ENCODE peak calls at places on chromosome 3, in four cellular contexts. V, J, Y and Z are unnamed samples.

GRCh38 chr3:33403756-33404155 is 36.4 kb downstream of the UBP1 start:
- DNase-seq in V (no peak), J (no peak), Y (no peak), Z (no peak)

GRCh38 chr3:40996827-40997710 is 202.2 kb upstream of the CTNNB1 start:
- DNase-seq in V (no peak), J (peak), Y (no peak), Z (no peak)

GRCh38 chr3:99634881-99635280 is 3.5 kb upstream of the COL8A1 start:
- DNase-seq in V (no peak), J (no peak), Y (no peak), Z (no peak)

GRCh38 chr3:133887075-133887950 is 8.4 kb downstream of the RAB6B start:
- DNase-seq in V (peak), J (no peak), Y (no peak), Z (no peak)

GRCh38 chr3:141308588-141309218 is 59.6 kb upstream of the ZBTB38 start:
- DNase-seq in V (peak), J (peak), Y (peak), Z (peak)

GRCh38 chr3:156459434-156459833 is 95.5 kb downstream of the SSR3 start:
- DNase-seq in V (peak), J (no peak), Y (no peak), Z (no peak)

GRCh38 chr3:8854656-8855055 is 85.2 kb upstream of the OXTR start:
- DNase-seq in V (no peak), J (no peak), Y (no peak), Z (peak)

GRCh38 chr3:58463181-58463941 is 28.5 kb upstream of the KCTD6 start:
- DNase-seq in V (peak), J (peak), Y (peak), Z (peak)

GRCh38 chr3:9079674-9080073 is 116.4 kb upstream of the RAD18 start:
- DNase-seq in V (no peak), J (no peak), Y (no peak), Z (no peak)

GRCh38 chr3:78101363-78101762 is 1061.5 kb downstream of the ROBO2 start:
- DNase-seq in V (no peak), J (no peak), Y (no peak), Z (peak)

GRCh38 chr3:124207873-124208473 is 216.0 kb upstream of the ROPN1 start:
- DNase-seq in V (no peak), J (no peak), Y (no peak), Z (no peak)

GRCh38 chr3:23548706-23549105 is 257.0 kb upstream of the UBE2E1 start:
- DNase-seq in V (no peak), J (no peak), Y (no peak), Z (no peak)

GRCh38 chr3:140006331-140006730 is 71.3 kb downstream of the CLSTN2 start:
- DNase-seq in V (no peak), J (no peak), Y (no peak), Z (no peak)

GRCh38 chr3:46405301-46406079 is 1.4 kb downstream of the CCR5AS start:
- DNase-seq in V (no peak), J (no peak), Y (no peak), Z (no peak)

GRCh38 chr3:145857956-145858355 is 303.0 kb downstream of the PLOD2 start:
- DNase-seq in V (no peak), J (no peak), Y (no peak), Z (no peak)

GRCh38 chr3:113834983-113835382 is 3.6 kb upstream of the GRAMD1C start:
- DNase-seq in V (no peak), J (no peak), Y (no peak), Z (no peak)

GRCh38 chr3:7962244-7962643 is 539.4 kb upstream of the LMCD1 start:
- DNase-seq in V (no peak), J (no peak), Y (no peak), Z (no peak)

GRCh38 chr3:12948891-12949711 is 107.7 kb upstream of the RPL32 start:
- DNase-seq in V (no peak), J (no peak), Y (no peak), Z (peak)

GRCh38 chr3:33299395-33300081 is 22.3 kb downstream of the FBXL2 start:
- DNase-seq in V (no peak), J (no peak), Y (no peak), Z (peak)

GRCh38 chr3:20552605-20553275 is 366.7 kb upstream of the SGO1 start:
- DNase-seq in V (no peak), J (no peak), Y (no peak), Z (no peak)

GRCh38 chr3:73427018-73427750 is 197.6 kb downstream of the PDZRN3 start:
- DNase-seq in V (no peak), J (no peak), Y (no peak), Z (no peak)

GRCh38 chr3:120111898-120112297 is 17.7 kb upstream of the GSK3B start:
- DNase-seq in V (no peak), J (no peak), Y (no peak), Z (no peak)

GRCh38 chr3:124856687-124857086 is 30.5 kb downstream of the ITGB5 start:
- DNase-seq in V (no peak), J (no peak), Y (no peak), Z (peak)

GRCh38 chr3:13217736-13218540 is 144.7 kb upstream of the IQSEC1 start:
- DNase-seq in V (no peak), J (no peak), Y (no peak), Z (no peak)

GRCh38 chr3:37626722-37627565 is 234.7 kb upstream of the CTDSPL start:
- DNase-seq in V (no peak), J (no peak), Y (no peak), Z (no peak)

GRCh38 chr3:113658107-113658506 is 38.3 kb downstream of the USF3 start:
- DNase-seq in V (no peak), J (no peak), Y (no peak), Z (no peak)

GRCh38 chr3:143585720-143586456 is 262.4 kb downstream of the SLC9A9 start:
- DNase-seq in V (no peak), J (no peak), Y (no peak), Z (peak)

GRCh38 chr3:121477589-121477988 is 68.2 kb downstream of the POLQ start:
- DNase-seq in V (no peak), J (no peak), Y (no peak), Z (peak)

GRCh38 chr3:23055733-23056376 is 147.3 kb upstream of the UBE2E2 start:
- DNase-seq in V (no peak), J (no peak), Y (no peak), Z (peak)

GRCh38 chr3:58271901-58272501 is 34.0 kb upstream of the RPP14 start:
- DNase-seq in V (no peak), J (no peak), Y (no peak), Z (peak)

GRCh38 chr3:120909602-120909878 is 1.5 kb downstream of the STXBP5L start:
- DNase-seq in V (no peak), J (peak), Y (no peak), Z (no peak)

GRCh38 chr3:101611023-101611422 is 37.0 kb downstream of the PCNP start:
- DNase-seq in V (no peak), J (no peak), Y (no peak), Z (no peak)

GRCh38 chr3:156317457-156317856 is 197.1 kb downstream of the KCNAB1 start:
- DNase-seq in V (no peak), J (no peak), Y (no peak), Z (peak)

GRCh38 chr3:34022147-34022546 is 223.7 kb downstream of the PDCD6IP start:
- DNase-seq in V (no peak), J (no peak), Y (no peak), Z (no peak)

DNA sequence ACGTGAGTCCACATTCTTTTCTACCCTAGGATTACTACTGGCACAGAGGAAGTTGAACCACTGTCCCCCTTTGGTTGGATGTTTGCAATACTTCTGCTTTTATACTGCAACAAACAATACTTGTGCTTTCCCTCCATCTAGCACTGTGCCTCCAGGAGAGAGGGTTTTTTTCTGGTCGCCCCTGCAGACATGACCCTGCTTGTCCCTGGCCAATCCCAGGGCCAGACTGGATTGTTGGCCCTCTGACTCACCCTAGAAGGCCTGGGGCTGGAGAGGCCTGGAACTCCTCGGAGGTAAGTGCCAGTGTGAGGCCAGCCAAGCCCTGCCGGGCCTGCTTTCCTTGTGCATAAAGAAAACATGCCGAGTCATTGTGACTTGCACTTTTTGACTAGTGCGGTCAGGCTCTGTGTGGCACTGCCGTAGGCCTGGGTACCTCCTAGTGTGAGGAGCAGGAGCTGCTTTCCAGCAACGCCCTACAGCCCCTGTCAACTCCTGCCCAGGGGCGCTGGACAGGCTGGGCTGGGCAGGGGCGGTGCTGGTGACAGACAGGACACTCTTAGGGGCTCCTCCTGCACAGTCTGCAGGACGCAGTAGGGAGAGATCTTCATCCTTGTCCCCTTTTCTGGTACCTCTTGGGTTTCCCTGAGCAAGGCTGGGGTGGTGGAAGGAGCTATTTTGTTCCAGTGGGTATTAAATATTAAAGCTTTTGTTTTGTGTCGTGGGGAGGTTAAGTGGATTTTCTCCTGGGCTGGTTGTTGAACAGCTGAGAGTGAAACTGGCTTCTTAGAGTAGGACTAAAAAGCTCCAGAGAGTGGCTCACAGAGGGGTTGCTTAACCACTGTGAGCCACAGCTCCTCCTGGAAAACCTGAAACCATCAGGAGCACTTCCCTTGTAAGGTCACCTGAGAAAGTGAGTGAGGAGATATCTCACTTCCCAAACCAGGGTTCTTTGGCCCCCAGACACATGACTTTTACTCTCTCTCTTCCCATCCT is 14.4 kb upstream of the TKT start:
- DNase-seq in V (peak), J (peak), Y (peak), Z (peak)
- H3K4me3 ChIP-seq in V (no peak), J (no peak), Y (peak), Z (no peak)

GRCh38 chr3:188947401-188947982 is 224.3 kb upstream of the TPRG1 start:
- DNase-seq in V (peak), J (peak), Y (no peak), Z (peak)
- TF ChIP-seq CTCF in V (no peak), J (peak), Y (peak), Z (peak)

GRCh38 chr3:111998661-111999641 is at the start of gene TAGLN3:
- DNase-seq in V (no peak), J (peak), Y (no peak), Z (no peak)
- H3K4me3 ChIP-seq in V (peak), J (peak), Y (peak), Z (peak)

GRCh38 chr3:15051531-15051930 is 13.6 kb downstream of the MRPS25 start:
- DNase-seq in V (no peak), J (peak), Y (no peak), Z (peak)
- TF ChIP-seq CTCF in V (no peak), J (peak), Y (peak), Z (peak)

DNA sequence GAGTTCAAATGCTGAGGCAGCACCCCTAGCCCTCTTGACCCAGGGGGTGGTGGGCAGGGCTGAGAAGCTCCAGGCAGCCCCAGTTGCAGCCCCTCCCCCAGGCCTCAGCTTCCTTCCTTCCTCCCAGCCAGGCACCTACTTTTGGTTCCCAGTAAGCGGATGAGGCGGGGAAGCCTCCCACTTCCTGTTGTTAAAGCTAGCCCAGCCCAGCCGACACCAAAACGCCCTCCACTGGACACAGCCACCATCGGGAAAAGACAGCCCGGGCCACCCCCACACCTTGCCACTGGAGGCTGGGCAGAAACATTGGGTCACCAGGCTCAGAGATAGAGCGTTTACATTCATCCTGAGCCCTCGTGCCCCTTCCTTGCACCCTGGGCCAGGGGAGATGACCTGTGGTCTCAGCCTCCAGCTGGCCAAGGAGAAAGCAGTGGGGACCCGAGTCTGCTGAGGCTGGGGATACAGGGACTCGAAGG is 3.5 kb downstream of the DUSP7 start:
- DNase-seq in V (peak), J (peak), Y (peak), Z (peak)
- H3K4me3 ChIP-seq in V (peak), J (no peak), Y (peak), Z (peak)

GRCh38 chr3:197532388-197532787 is 23.4 kb downstream of the BDH1 start:
- DNase-seq in V (no peak), J (no peak), Y (no peak), Z (no peak)

GRCh38 chr3:197539651-197540051 is 16.1 kb downstream of the BDH1 start:
- DNase-seq in V (no peak), J (no peak), Y (no peak), Z (no peak)

GRCh38 chr3:197533396-197534347 is 22.1 kb downstream of the BDH1 start:
- DNase-seq in V (no peak), J (no peak), Y (no peak), Z (peak)

GRCh38 chr3:197534348-197534725 is 21.4 kb downstream of the BDH1 start:
- DNase-seq in V (no peak), J (no peak), Y (no peak), Z (no peak)
- TF ChIP-seq CTCF in V (no peak), J (no peak), Y (no peak), Z (no peak)

GRCh38 chr3:195394024-195394423 is 48.8 kb downstream of the ACAP2 start:
- DNase-seq in V (no peak), J (no peak), Y (no peak), Z (no peak)
- H3K4me3 ChIP-seq in V (no peak), J (no peak), Y (no peak), Z (no peak)

GRCh38 chr3:16178628-16178988 is 4.1 kb downstream of the GALNT15 start:
- DNase-seq in V (no peak), J (no peak), Y (no peak), Z (no peak)
- TF ChIP-seq CTCF in V (no peak), J (no peak), Y (no peak), Z (no peak)